ENCODE peak calls at places on chromosomes 16 and 17, in four cellular contexts. S is uterus, B is prostate gland, U is tibial artery. V is an unnamed sample.

GRCh38 chr16:72847187-72848044 is 200.5 kb downstream of the ZFHX3 start:
- DNase-seq in S (no peak), B (no peak), U (no peak), V (peak; percentile 72)

GRCh38 chr16:1374418-1375297 is 22.9 kb downstream of the GNPTG start:
- DNase-seq in S (no peak), B (no peak), U (no peak), V (no peak)

GRCh38 chr17:13601317-13601775 is 383 bp downstream of the HS3ST3A1 start:
- DNase-seq in S (peak; percentile 15), B (no peak), U (no peak), V (peak; percentile 22)

GRCh38 chr16:74253146-74253545 is 43.5 kb upstream of the PSMD7 start:
- DNase-seq in S (no peak), B (no peak), U (no peak), V (no peak)

GRCh38 chr17:2212328-2212981 is 91.1 kb downstream of the SMG6 start:
- DNase-seq in S (peak; percentile 63), B (no peak), U (peak; percentile 85), V (no peak)

GRCh38 chr16:82738699-82739098 is 111.9 kb downstream of the CDH13 start:
- DNase-seq in S (no peak), B (no peak), U (no peak), V (no peak)

GRCh38 chr17:38731526-38732294 is 1.6 kb downstream of the CISD3 start:
- DNase-seq in S (no peak), B (peak; percentile 51), U (no peak), V (no peak)

GRCh38 chr16:73735018-73735417 is 561.6 kb upstream of the PSMD7 start:
- DNase-seq in S (no peak), B (no peak), U (no peak), V (no peak)

GRCh38 chr16:69384974-69385373 is 833 bp downstream of the TERF2 start:
- DNase-seq in S (no peak), B (no peak), U (no peak), V (no peak)

GRCh38 chr16:50680907-50681885 is at the start of gene SNX20:
- DNase-seq in S (no peak), B (no peak), U (peak; percentile 67), V (peak; percentile 74)

GRCh38 chr16:87314990-87315420 is 2.2 kb downstream of the C16orf95 start:
- DNase-seq in S (no peak), B (no peak), U (no peak), V (no peak)

GRCh38 chr17:37430051-37430591 is 23.4 kb downstream of the TADA2A start:
- DNase-seq in S (no peak), B (no peak), U (no peak), V (peak; percentile 58)

GRCh38 chr16:47413041-47413440 is 47.8 kb downstream of the ITFG1 start:
- DNase-seq in S (no peak), B (no peak), U (no peak), V (no peak)

GRCh38 chr16:66649636-66650205 is 45.2 kb downstream of the CMTM3 start:
- DNase-seq in S (no peak), B (no peak), U (no peak), V (no peak)

GRCh38 chr17:32546031-32546444 is 59.2 kb downstream of the CDK5R1 start:
- DNase-seq in S (no peak), B (no peak), U (no peak), V (no peak)

GRCh38 chr16:76535-77272 is 1.3 kb upstream of the MPG start:
- DNase-seq in S (peak; percentile 85), B (no peak), U (peak; percentile 95), V (peak; percentile 63)

GRCh38 chr17:79126139-79126538 is 51.5 kb downstream of the ENGASE start:
- DNase-seq in S (no peak), B (peak; percentile 42), U (no peak), V (no peak)
- TF ChIP-seq CTCF in S (no peak), B (no peak), U (no peak), V (no peak)

GRCh38 chr17:76148015-76148326 is 6.9 kb upstream of the FOXJ1 start:
- DNase-seq in S (no peak), B (no peak), U (no peak), V (no peak)
- TF ChIP-seq CTCF in S (no peak), B (no peak), U (no peak), V (no peak)

GRCh38 chr17:30821751-30822723 is 2.5 kb downstream of the CRLF3 start:
- DNase-seq in S (no peak), B (no peak), U (no peak), V (no peak)
- TF ChIP-seq CTCF in S (no peak), B (no peak), U (no peak), V (no peak)

GRCh38 chr17:7561589-7562207 is at the start of gene SENP3:
- DNase-seq in S (peak; percentile 91), B (peak; percentile 90), U (peak; percentile 93), V (peak; percentile 99)
- TF ChIP-seq CTCF in S (peak; percentile 36), B (no peak), U (no peak), V (no peak)

GRCh38 chr16:80463776-80464175 is 77.0 kb upstream of the DYNLRB2 start:
- DNase-seq in S (no peak), B (no peak), U (no peak), V (no peak)

GRCh38 chr16:80463303-80463702 is 77.5 kb upstream of the DYNLRB2 start:
- DNase-seq in S (no peak), B (no peak), U (no peak), V (no peak)

GRCh38 chr16:80460988-80461387 is 79.8 kb upstream of the DYNLRB2 start:
- DNase-seq in S (no peak), B (no peak), U (no peak), V (no peak)

GRCh38 chr16:80460004-80460403 is 80.8 kb upstream of the DYNLRB2 start:
- DNase-seq in S (no peak), B (no peak), U (no peak), V (no peak)

DNA sequence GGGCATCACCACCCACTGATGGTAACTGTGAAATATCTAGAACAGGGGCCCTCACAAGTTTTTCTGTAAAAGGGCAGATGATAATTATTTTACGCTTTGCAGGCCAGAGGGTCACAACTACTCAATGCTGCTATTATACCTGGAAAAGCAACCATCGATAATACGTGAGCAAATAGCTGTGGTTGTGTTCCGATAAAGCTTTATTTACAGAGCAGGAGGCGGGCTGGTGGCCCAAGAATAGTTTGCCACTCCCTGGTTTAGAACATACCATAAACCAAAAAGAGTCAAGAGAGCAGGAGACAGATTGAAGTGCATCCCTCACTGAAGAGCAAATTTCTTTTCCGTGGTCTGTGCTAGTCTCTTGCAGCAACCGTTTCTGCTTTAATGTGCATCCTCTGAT is 77.9 kb upstream of the DYNLRB2 start:
- DNase-seq in S (no peak), B (no peak), U (no peak), V (no peak)
- TF ChIP-seq CTCF in S (no peak), B (no peak), U (no peak), V (no peak)

GRCh38 chr16:2473999-2474876 is 689 bp upstream of the TBC1D24 start:
- DNase-seq in S (peak; percentile 33), B (no peak), U (no peak), V (peak; percentile 80)
- TF ChIP-seq CTCF in S (peak; percentile 50), B (peak; percentile 14), U (no peak), V (peak; percentile 81)

DNA sequence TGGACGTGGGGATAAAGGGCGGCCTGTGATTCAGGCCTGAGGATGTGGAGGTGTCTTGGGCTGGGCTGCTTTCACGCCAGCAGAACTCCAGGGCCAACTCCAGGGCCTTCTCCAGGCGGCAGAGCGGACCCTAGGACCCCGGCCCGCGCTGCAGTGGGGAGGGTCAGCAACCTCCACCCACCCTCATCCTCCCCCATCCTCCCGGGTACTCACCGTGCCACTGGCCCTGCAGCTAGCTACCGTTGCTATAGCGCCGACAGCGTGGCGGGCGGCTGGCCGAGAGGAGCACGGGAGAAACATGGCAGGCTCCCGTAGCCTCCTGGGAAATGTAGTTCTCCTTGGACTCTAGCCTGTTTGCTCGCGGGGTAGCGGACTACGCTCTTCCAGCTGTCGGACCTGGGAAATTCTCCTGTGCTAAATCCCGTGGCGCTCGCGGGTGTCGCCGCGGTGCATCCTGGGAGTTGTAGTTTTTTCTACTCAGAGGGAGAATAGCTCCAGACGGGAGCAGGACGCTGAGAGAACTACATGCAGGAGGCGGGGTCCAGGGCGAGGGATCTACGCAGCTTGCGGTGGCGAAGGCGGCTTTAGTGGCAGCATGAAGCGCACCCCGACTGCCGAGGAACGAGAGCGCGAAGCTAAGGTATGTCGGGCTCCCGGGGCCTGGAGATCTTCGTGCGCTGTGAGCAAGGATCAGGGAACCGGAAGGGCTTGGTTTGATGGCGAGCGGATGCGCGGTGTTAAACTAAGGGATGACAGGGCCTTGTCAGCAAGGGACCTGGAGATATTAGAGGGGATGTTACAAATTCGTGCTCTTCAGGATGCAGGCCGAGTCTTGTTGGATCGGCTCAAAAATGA is at the start of the genes FTO and RPGRIP1L:
- DNase-seq in S (peak; percentile 99), B (peak; percentile 100), U (peak; percentile 100), V (peak; percentile 95)
- TF ChIP-seq CTCF in S (peak; percentile 35), B (peak; percentile 21), U (peak; percentile 22), V (no peak)

DNA sequence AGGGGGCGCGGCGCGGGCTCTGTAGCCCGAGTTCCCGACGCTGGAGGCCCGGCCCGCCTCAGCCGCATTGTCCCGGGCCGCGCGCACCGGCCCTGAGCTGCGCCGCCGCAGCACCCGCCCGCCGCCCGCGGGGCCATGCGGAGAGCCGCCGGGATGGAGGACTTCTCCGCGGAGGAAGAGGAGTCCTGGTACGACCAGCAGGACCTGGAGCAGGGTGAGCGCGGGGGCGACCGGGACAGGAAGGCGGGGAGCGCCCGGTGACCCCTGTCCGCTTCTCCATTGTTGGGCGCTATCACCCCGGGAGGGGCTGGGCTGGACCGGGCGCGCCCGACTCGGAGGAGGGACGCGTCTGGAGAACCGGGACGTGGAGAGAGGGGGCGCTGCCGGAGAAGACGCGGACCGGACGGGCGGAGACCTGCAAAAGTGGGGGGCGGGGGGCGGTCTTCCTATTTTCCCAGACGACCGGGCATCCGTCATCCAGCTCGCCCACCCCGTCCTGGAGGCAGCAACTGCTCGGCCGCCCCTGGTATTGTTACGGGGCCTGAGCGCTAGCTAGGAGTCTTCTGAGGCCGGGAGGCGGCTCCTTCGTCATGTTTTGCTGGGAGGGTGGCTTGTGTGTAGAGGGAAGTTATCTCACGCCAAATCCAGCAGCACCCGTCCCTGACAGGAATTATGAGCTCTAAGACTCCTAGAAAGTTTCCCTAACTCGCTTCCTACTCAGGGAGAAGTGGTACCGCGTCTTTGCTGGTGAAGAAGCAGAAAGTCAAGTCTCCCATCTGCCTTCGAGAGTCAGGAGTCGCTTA is 678 bp downstream of the CDR2L start:
- DNase-seq in S (peak; percentile 86), B (peak; percentile 83), U (peak; percentile 92), V (no peak)
- TF ChIP-seq CTCF in S (peak; percentile 53), B (no peak), U (no peak), V (no peak)

GRCh38 chr16:4136229-4136813 is 20.1 kb upstream of the ADCY9 start:
- DNase-seq in S (no peak), B (peak; percentile 65), U (no peak), V (no peak)

GRCh38 chr16:4135537-4135936 is 19.3 kb upstream of the ADCY9 start:
- DNase-seq in S (no peak), B (no peak), U (no peak), V (no peak)

GRCh38 chr16:4138735-4139134 is 22.5 kb upstream of the ADCY9 start:
- DNase-seq in S (no peak), B (no peak), U (no peak), V (no peak)

GRCh38 chr16:4139968-4140367 is 23.7 kb upstream of the ADCY9 start:
- DNase-seq in S (no peak), B (no peak), U (no peak), V (no peak)

GRCh38 chr16:4137438-4137837 is 21.2 kb upstream of the ADCY9 start:
- DNase-seq in S (no peak), B (no peak), U (no peak), V (no peak)
- TF ChIP-seq CTCF in S (no peak), B (no peak), U (no peak), V (no peak)

GRCh38 chr16:30142672-30143346 is 19.8 kb upstream of the MAPK3 start:
- DNase-seq in S (no peak), B (no peak), U (no peak), V (peak; percentile 59)
- TF ChIP-seq CTCF in S (no peak), B (no peak), U (no peak), V (peak; percentile 23)

V was measured in GM13976.